ENCODE peak calls at places on chromosomes 2 and 18, in five cellular contexts. S is central memory CD4-positive, alpha-beta T cell; G is stimulated activated CD4-positive, alpha-beta T cell treated with anti-CD3 and anti-CD28 coated beads, TNF-alpha, amount 100 ng/mL, for 1 hour; T is esophagus squamous epithelium; Q is neuronal stem cell. B is an unnamed sample.

GRCh38 chr2:1655461-1655860 is 88.9 kb downstream of the PXDN start:
- DNase-seq in S (no peak), G (no peak), T (no peak), Q (no peak), B (no peak)

GRCh38 chr2:158484892-158485556 is 28.3 kb downstream of the PKP4 start:
- DNase-seq in S (no peak), G (no peak), T (no peak), Q (no peak), B (no peak)

GRCh38 chr2:230749111-230749510 is 36.5 kb downstream of the CAB39 start:
- DNase-seq in S (no peak), G (no peak), T (no peak), Q (no peak), B (no peak)

GRCh38 chr2:46284812-46285211 is 12.4 kb upstream of the EPAS1 start:
- DNase-seq in S (no peak), G (no peak), T (no peak), Q (peak), B (no peak)

GRCh38 chr2:238031749-238032148 is 29.1 kb upstream of the SCLY start:
- DNase-seq in S (no peak), G (no peak), T (no peak), Q (no peak), B (no peak)

GRCh38 chr2:120109186-120110061 is 96.5 kb downstream of the EPB41L5 start:
- DNase-seq in S (peak), G (no peak), T (no peak), Q (no peak), B (no peak)

GRCh38 chr2:29130295-29130694 is 15.1 kb downstream of the CLIP4 start:
- DNase-seq in S (no peak), G (no peak), T (no peak), Q (no peak), B (no peak)

GRCh38 chr18:46110406-46110805 is 6.2 kb downstream of the HAUS1 start:
- DNase-seq in S (no peak), G (no peak), T (no peak), Q (no peak), B (no peak)

GRCh38 chr2:197045115-197045514 is 118.6 kb upstream of the PGAP1 start:
- DNase-seq in S (no peak), G (no peak), T (no peak), Q (no peak), B (no peak)

GRCh38 chr18:56124186-56124585 is 514.2 kb downstream of the TXNL1 start:
- DNase-seq in S (no peak), G (no peak), T (no peak), Q (no peak), B (no peak)

GRCh38 chr2:161418715-161419337 is 2.7 kb downstream of the TBR1 start:
- DNase-seq in S (no peak), G (no peak), T (no peak), Q (peak), B (peak)

GRCh38 chr2:97704989-97705388 is 8.4 kb upstream of the ZAP70 start:
- DNase-seq in S (no peak), G (no peak), T (no peak), Q (no peak), B (no peak)

GRCh38 chr2:236008006-236008405 is 160.2 kb downstream of the GBX2 start:
- DNase-seq in S (no peak), G (no peak), T (no peak), Q (no peak), B (no peak)

GRCh38 chr2:41782306-41783158 is 265.3 kb upstream of the PKDCC start:
- DNase-seq in S (peak), G (no peak), T (no peak), Q (peak), B (no peak)

GRCh38 chr2:164898475-164898874 is 56.9 kb downstream of the SLC38A11 start:
- DNase-seq in S (no peak), G (no peak), T (no peak), Q (no peak), B (peak)

GRCh38 chr18:8747440-8747937 is 42.1 kb downstream of the MTCL1 start:
- DNase-seq in S (no peak), G (no peak), T (no peak), Q (no peak), B (no peak)

GRCh38 chr2:238561230-238561629 is 134.5 kb downstream of the ASB1 start:
- DNase-seq in S (no peak), G (no peak), T (no peak), Q (no peak), B (no peak)

GRCh38 chr2:63888490-63889402 is 47.0 kb downstream of the UGP2 start:
- DNase-seq in S (peak), G (peak), T (no peak), Q (peak), B (peak)

GRCh38 chr18:78512080-78512601 is 467.5 kb upstream of the SALL3 start:
- DNase-seq in S (no peak), G (no peak), T (no peak), Q (no peak), B (no peak)

B was measured in DMS 273 treated with DMSO at 0.1 percent for 48 hours.